ENCODE peak calls at places on chromosomes 13 and 19, in four cellular contexts. A, E, B and K are unnamed samples.

GRCh38 chr19:47514151-47514868 is 553 bp downstream of the NAPA start:
- DNase-seq in A (no peak), E (no peak), B (no peak), K (no peak)

GRCh38 chr19:39206122-39206521 is 2.1 kb upstream of the SYCN start:
- DNase-seq in A (no peak), E (no peak), B (no peak), K (no peak)

GRCh38 chr13:47661076-47661475 is 340.0 kb downstream of the SUCLA2 start:
- DNase-seq in A (no peak), E (no peak), B (no peak), K (no peak)

GRCh38 chr13:29568731-29569130 is 26.8 kb downstream of the SLC7A1 start:
- DNase-seq in A (no peak), E (no peak), B (no peak), K (no peak)

GRCh38 chr13:40694426-40694825 is 28.0 kb upstream of the FOXO1 start:
- DNase-seq in A (no peak), E (no peak), B (no peak), K (no peak)

GRCh38 chr19:5578094-5578846 is 10.5 kb upstream of the TINCR start:
- DNase-seq in A (peak), E (peak), B (no peak), K (no peak)

GRCh38 chr19:43575955-43576451 is 402 bp downstream of the PINLYP start:
- DNase-seq in A (no peak), E (no peak), B (no peak), K (no peak)

GRCh38 chr19:46471778-46472543 is 598 bp upstream of the PNMA8A start:
- DNase-seq in A (no peak), E (no peak), B (no peak), K (peak)

GRCh38 chr19:41009700-41010235 is 18.7 kb downstream of the CYP2B6 start:
- DNase-seq in A (no peak), E (no peak), B (no peak), K (no peak)

GRCh38 chr19:51564791-51565190 is 6.3 kb upstream of the ZNF175 start:
- DNase-seq in A (no peak), E (no peak), B (no peak), K (no peak)

GRCh38 chr13:73991884-73992283 is 142.3 kb downstream of the KLF12 start:
- DNase-seq in A (no peak), E (no peak), B (no peak), K (no peak)

GRCh38 chr19:30161770-30162169 is 210.4 kb upstream of the ZNF536 start:
- DNase-seq in A (no peak), E (no peak), B (no peak), K (peak)

GRCh38 chr19:1261512-1261862 is 7.6 kb upstream of the CIRBP start:
- DNase-seq in A (no peak), E (no peak), B (no peak), K (no peak)

GRCh38 chr19:40416918-40417713 is 3.9 kb upstream of the PRX start:
- DNase-seq in A (no peak), E (no peak), B (no peak), K (peak)

GRCh38 chr19:13060964-13061927 is 41.4 kb downstream of the LYL1 start:
- DNase-seq in A (no peak), E (peak), B (no peak), K (no peak)

GRCh38 chr13:21735621-21736401 is 64.9 kb downstream of the FGF9 start:
- DNase-seq in A (no peak), E (no peak), B (no peak), K (peak)

GRCh38 chr19:35712529-35712909 is 5.3 kb upstream of the KMT2B start:
- DNase-seq in A (no peak), E (no peak), B (no peak), K (no peak)

GRCh38 chr19:30674656-30675055 is 302.5 kb downstream of the ZNF536 start:
- DNase-seq in A (no peak), E (no peak), B (no peak), K (no peak)

GRCh38 chr19:13637664-13638063 is 126.7 kb upstream of the MRI1 start:
- DNase-seq in A (no peak), E (no peak), B (no peak), K (no peak)

GRCh38 chr13:76792680-76793334 is 93.4 kb downstream of the KCTD12 start:
- DNase-seq in A (no peak), E (peak), B (no peak), K (no peak)

GRCh38 chr19:2701361-2702169 is 929 bp downstream of the GNG7 start:
- DNase-seq in A (no peak), E (no peak), B (no peak), K (no peak)

DNA sequence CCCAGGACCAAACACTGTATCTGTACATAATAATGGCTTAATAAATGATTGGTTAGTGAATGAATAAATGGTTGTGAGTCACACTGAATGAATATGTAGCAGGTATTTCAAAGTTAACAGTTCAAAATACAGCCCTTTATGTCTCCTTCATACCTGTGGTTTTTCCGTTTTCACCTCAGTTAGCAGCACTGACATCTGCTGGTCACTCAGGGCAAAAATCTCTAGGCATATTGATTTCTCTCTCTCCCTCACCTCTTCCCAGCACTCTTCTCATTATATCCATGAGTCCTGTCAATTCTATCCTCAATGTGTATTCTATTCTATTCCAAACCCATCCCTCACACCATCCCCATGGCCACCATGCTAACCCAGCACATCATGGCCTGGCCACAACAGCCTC is 76.2 kb downstream of the PEG3 start:
- DNase-seq in A (no peak), E (no peak), B (no peak), K (no peak)
- TF ChIP-seq CTCF in A (no peak), E (no peak), B (no peak), K (no peak)

GRCh38 chr19:34654796-34655195 is 22.2 kb downstream of the SCGB2B2 start:
- DNase-seq in A (no peak), E (no peak), B (no peak), K (no peak)

GRCh38 chr19:34661357-34661756 is 15.6 kb downstream of the SCGB2B2 start:
- DNase-seq in A (no peak), E (no peak), B (no peak), K (no peak)

GRCh38 chr19:34649886-34650543 is 26.9 kb downstream of the SCGB2B2 start:
- DNase-seq in A (no peak), E (no peak), B (no peak), K (no peak)

GRCh38 chr19:34651747-34652146 is 25.2 kb downstream of the SCGB2B2 start:
- DNase-seq in A (no peak), E (no peak), B (no peak), K (no peak)

DNA sequence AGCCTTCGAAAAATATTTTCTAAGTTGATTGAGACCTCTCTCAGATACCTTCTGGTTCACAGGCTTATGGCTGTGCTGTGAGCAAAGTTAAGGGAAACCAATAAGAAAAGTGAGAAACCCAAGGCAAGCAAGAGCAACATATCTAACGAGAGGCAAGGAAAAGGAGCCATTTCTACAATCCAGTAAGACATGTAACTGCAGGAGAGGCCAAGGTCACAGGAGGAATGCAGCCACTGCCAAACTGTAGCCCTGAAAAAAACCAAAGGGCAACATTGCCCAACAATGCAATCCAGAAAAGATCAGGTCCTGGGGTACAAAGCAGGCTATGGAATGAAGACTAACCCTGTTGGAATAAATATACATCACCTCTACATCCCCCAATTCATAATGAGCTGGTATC is 21.3 kb downstream of the SCGB2B2 start:
- DNase-seq in A (no peak), E (no peak), B (no peak), K (no peak)
- TF ChIP-seq CTCF in A (no peak), E (no peak), B (no peak), K (no peak)

GRCh38 chr19:33224694-33225457 is 774 bp downstream of the SLC7A10 start:
- DNase-seq in A (no peak), E (no peak), B (no peak), K (no peak)

GRCh38 chr19:33227242-33227650 is 1.6 kb upstream of the SLC7A10 start:
- DNase-seq in A (no peak), E (no peak), B (no peak), K (no peak)

GRCh38 chr19:33227870-33228599 is 2.4 kb upstream of the SLC7A10 start:
- DNase-seq in A (no peak), E (no peak), B (no peak), K (no peak)

GRCh38 chr19:33226550-33227241 is 1.0 kb upstream of the SLC7A10 start:
- DNase-seq in A (no peak), E (no peak), B (no peak), K (no peak)

GRCh38 chr19:33225458-33225925 is at the start of gene SLC7A10:
- DNase-seq in A (no peak), E (no peak), B (no peak), K (no peak)
- TF ChIP-seq CTCF in A (no peak), E (no peak), B (no peak), K (no peak)

GRCh38 chr19:45254044-45254531 is 3.0 kb downstream of the MARK4 start:
- DNase-seq in A (no peak), E (no peak), B (no peak), K (no peak)
- TF ChIP-seq CTCF in A (peak), E (no peak), B (no peak), K (no peak)